ENCODE peak calls at places on chromosomes 12 and 14, in four cellular contexts. U is fibroblast of lung; Q is CD8-positive, alpha-beta T cell; B is astrocyte of the cerebellum. M is an unnamed sample.

GRCh38 chr12:91361864-91362263 is 179.2 kb upstream of the DCN start:
- DNase-seq in U (peak; percentile 76), Q (no peak), B (peak; percentile 39), M (no peak)

GRCh38 chr12:85130631-85131030 is 94.5 kb downstream of the LRRIQ1 start:
- DNase-seq in U (peak; percentile 0), Q (no peak), B (peak; percentile 1), M (no peak)

GRCh38 chr12:27424631-27425230 is 21.8 kb upstream of the SMCO2 start:
- DNase-seq in U (peak; percentile 80), Q (no peak), B (peak; percentile 57), M (no peak)

GRCh38 chr14:64942531-64943111 is at the start of gene GPX2:
- DNase-seq in U (no peak), Q (no peak), B (no peak), M (no peak)

GRCh38 chr12:109875572-109876131 is 4.7 kb downstream of the GLTP start:
- DNase-seq in U (no peak), Q (no peak), B (no peak), M (no peak)

GRCh38 chr12:40691913-40692616 is at the start of gene CNTN1:
- DNase-seq in U (peak; percentile 62), Q (no peak), B (peak; percentile 50), M (no peak)

GRCh38 chr12:120909633-120910318 is 5.6 kb upstream of the SPPL3 start:
- DNase-seq in U (no peak), Q (no peak), B (no peak), M (no peak)

GRCh38 chr14:93719234-93719633 is 69.1 kb downstream of the PRIMA1 start:
- DNase-seq in U (no peak), Q (no peak), B (no peak), M (no peak)

GRCh38 chr14:92302481-92302880 is 20.5 kb upstream of the SLC24A4 start:
- DNase-seq in U (no peak), Q (no peak), B (no peak), M (no peak)

GRCh38 chr12:232731-233614 is 19.0 kb upstream of the SLC6A12 start:
- DNase-seq in U (no peak), Q (no peak), B (no peak), M (no peak)